ENCODE peak calls at places on chromosomes 11 and 22, in five cellular contexts. One of them, this sample, is unnamed.

GRCh38 chr11:46051102-46051501 is 70.2 kb downstream of the PHF21A start:
- DNase-seq in HEK293T: no peak
- DNase-seq in stimulated activated CD8-positive, alpha-beta memory T cell treated with anti-CD3 and anti-CD28 coated beads, Interleukin-7, amount 100 ng/mL, for 1 hour: no peak
- DNase-seq in GM12891: no peak
- DNase-seq in HT1080: no peak
- DNase-seq in this sample: no peak

GRCh38 chr22:22892096-22893052 is 4.8 kb downstream of the IGLL5 start:
- DNase-seq in stimulated activated CD8-positive, alpha-beta memory T cell treated with anti-CD3 and anti-CD28 coated beads, Interleukin-7, amount 100 ng/mL, for 1 hour: no peak
- DNase-seq in HEK293T: no peak
- DNase-seq in GM12891: no peak
- DNase-seq in HT1080: no peak
- DNase-seq in this sample: no peak

GRCh38 chr11:78465169-78465942 is 47.7 kb upstream of the GAB2 start:
- DNase-seq in HT1080: no peak
- DNase-seq in stimulated activated CD8-positive, alpha-beta memory T cell treated with anti-CD3 and anti-CD28 coated beads, Interleukin-7, amount 100 ng/mL, for 1 hour: no peak
- DNase-seq in HEK293T: no peak
- DNase-seq in GM12891: peak
- DNase-seq in this sample: no peak

GRCh38 chr11:72745925-72746550 is 6.2 kb downstream of the ARAP1 start:
- DNase-seq in HEK293T: no peak
- DNase-seq in GM12891: no peak
- DNase-seq in HT1080: no peak
- DNase-seq in stimulated activated CD8-positive, alpha-beta memory T cell treated with anti-CD3 and anti-CD28 coated beads, Interleukin-7, amount 100 ng/mL, for 1 hour: no peak
- DNase-seq in this sample: no peak

GRCh38 chr11:84412862-84413261 is 1126.7 kb upstream of the CCDC90B start:
- DNase-seq in stimulated activated CD8-positive, alpha-beta memory T cell treated with anti-CD3 and anti-CD28 coated beads, Interleukin-7, amount 100 ng/mL, for 1 hour: no peak
- DNase-seq in GM12891: no peak
- DNase-seq in HEK293T: no peak
- DNase-seq in HT1080: no peak
- DNase-seq in this sample: no peak

GRCh38 chr11:79807506-79807905 is 366.7 kb upstream of the TENM4 start:
- DNase-seq in HT1080: no peak
- DNase-seq in HEK293T: no peak
- DNase-seq in stimulated activated CD8-positive, alpha-beta memory T cell treated with anti-CD3 and anti-CD28 coated beads, Interleukin-7, amount 100 ng/mL, for 1 hour: no peak
- DNase-seq in GM12891: no peak
- DNase-seq in this sample: no peak

GRCh38 chr11:100810146-100810545 is 123.1 kb downstream of the ARHGAP42 start:
- DNase-seq in HT1080: peak
- DNase-seq in stimulated activated CD8-positive, alpha-beta memory T cell treated with anti-CD3 and anti-CD28 coated beads, Interleukin-7, amount 100 ng/mL, for 1 hour: no peak
- DNase-seq in HEK293T: no peak
- DNase-seq in GM12891: no peak
- DNase-seq in this sample: no peak

GRCh38 chr22:44701824-44702478 is at the start of gene PRR5:
- DNase-seq in GM12891: peak
- DNase-seq in stimulated activated CD8-positive, alpha-beta memory T cell treated with anti-CD3 and anti-CD28 coated beads, Interleukin-7, amount 100 ng/mL, for 1 hour: peak
- DNase-seq in HEK293T: peak
- DNase-seq in HT1080: no peak
- DNase-seq in this sample: peak

GRCh38 chr22:50627914-50628542 is at the start of gene ARSA:
- DNase-seq in stimulated activated CD8-positive, alpha-beta memory T cell treated with anti-CD3 and anti-CD28 coated beads, Interleukin-7, amount 100 ng/mL, for 1 hour: peak
- DNase-seq in HT1080: peak
- DNase-seq in HEK293T: peak
- DNase-seq in GM12891: peak
- DNase-seq in this sample: no peak

GRCh38 chr22:32546935-32547334 is 72.3 kb downstream of the FBXO7 start:
- DNase-seq in GM12891: no peak
- DNase-seq in stimulated activated CD8-positive, alpha-beta memory T cell treated with anti-CD3 and anti-CD28 coated beads, Interleukin-7, amount 100 ng/mL, for 1 hour: no peak
- DNase-seq in HT1080: no peak
- DNase-seq in HEK293T: no peak
- DNase-seq in this sample: no peak

GRCh38 chr11:72836111-72836510 is 21.9 kb downstream of the ATG16L2 start:
- DNase-seq in HT1080: peak
- DNase-seq in GM12891: no peak
- DNase-seq in stimulated activated CD8-positive, alpha-beta memory T cell treated with anti-CD3 and anti-CD28 coated beads, Interleukin-7, amount 100 ng/mL, for 1 hour: no peak
- DNase-seq in HEK293T: no peak
- DNase-seq in this sample: no peak